ENCODE peak calls at places on chromosomes 1 and 21, in six cellular contexts. B is NCI-H2029, E is GF-D8, T is EH, G is D341Med, S is ELR. H is an unnamed sample.

GRCh38 chr1:30765610-30766434 is 8.2 kb upstream of the LAPTM5 start:
- DNase-seq in B (no peak), E (no peak), T (no peak), G (no peak), S (no peak), H (no peak)

GRCh38 chr1:166869318-166870099 is 6.6 kb downstream of the TADA1 start:
- DNase-seq in B (no peak), E (no peak), T (no peak), G (no peak), S (no peak), H (no peak)

GRCh38 chr21:26708223-26708800 is 135.2 kb upstream of the CYYR1 start:
- DNase-seq in B (no peak), E (no peak), T (no peak), G (no peak), S (peak; percentile 3), H (no peak)

GRCh38 chr1:206766251-206766856 is 4.2 kb upstream of the IL19 start:
- DNase-seq in B (peak; percentile 2), E (no peak), T (peak; percentile 83), G (no peak), S (peak; percentile 95), H (no peak)

GRCh38 chr1:237141471-237141870 is 99.5 kb downstream of the RYR2 start:
- DNase-seq in B (no peak), E (no peak), T (no peak), G (peak; percentile 55), S (no peak), H (no peak)

GRCh38 chr1:27940297-27940696 is 5.5 kb downstream of the SMPDL3B start:
- DNase-seq in B (no peak), E (peak; percentile 29), T (peak; percentile 50), G (peak; percentile 75), S (peak; percentile 61), H (no peak)

GRCh38 chr1:154361357-154361756 is 36.0 kb downstream of the ATP8B2 start:
- DNase-seq in B (no peak), E (no peak), T (peak; percentile 20), G (no peak), S (no peak), H (no peak)

GRCh38 chr1:107897428-107898339 is 67.3 kb downstream of the VAV3 start:
- DNase-seq in B (no peak), E (peak; percentile 84), T (no peak), G (no peak), S (no peak), H (no peak)

GRCh38 chr1:202835548-202836072 is 24.9 kb downstream of the PCAT6 start:
- DNase-seq in B (no peak), E (peak; percentile 47), T (no peak), G (no peak), S (no peak), H (no peak)

GRCh38 chr1:43536196-43536863 is 5.6 kb downstream of the PTPRF start:
- DNase-seq in B (no peak), E (no peak), T (no peak), G (no peak), S (no peak), H (no peak)

GRCh38 chr1:101938681-101939080 is 58.0 kb downstream of the OLFM3 start:
- DNase-seq in B (no peak), E (no peak), T (no peak), G (no peak), S (no peak), H (no peak)

GRCh38 chr1:11391327-11391726 is 87.6 kb upstream of the DISP3 start:
- DNase-seq in B (no peak), E (no peak), T (no peak), G (no peak), S (no peak), H (no peak)

GRCh38 chr1:205286335-205286950 is 35.1 kb downstream of the NUAK2 start:
- DNase-seq in B (no peak), E (peak; percentile 52), T (peak; percentile 58), G (no peak), S (peak; percentile 78), H (no peak)

GRCh38 chr1:75079535-75080290 is 54.5 kb upstream of the LHX8 start:
- DNase-seq in B (no peak), E (no peak), T (peak; percentile 77), G (no peak), S (peak; percentile 51), H (no peak)